ENCODE peak calls at places on chromosomes 16 and 17, in six cellular contexts. Y is brain microvascular endothelial cell, P is MM.1S, R is AG04450, L is GM12865, G is fibroblast of the aortic adventitia. S is an unnamed sample.

GRCh38 chr17:30290696-30291570 is 811 bp downstream of the BLMH start:
- DNase-seq in G (peak), L (peak), R (no peak), Y (peak), P (peak), S (no peak)

GRCh38 chr16:50451951-50452508 is 83.2 kb upstream of the BRD7 start:
- DNase-seq in P (no peak), Y (no peak), R (no peak), L (no peak), G (no peak), S (no peak)

GRCh38 chr16:28556914-28557320 is 3.2 kb downstream of the SGF29 start:
- DNase-seq in L (no peak), Y (no peak), R (no peak), G (no peak), P (no peak), S (no peak)

GRCh38 chr16:72066747-72067146 is 3.7 kb downstream of the HPR start:
- DNase-seq in G (peak), P (peak), R (peak), Y (peak), L (peak), S (no peak)

GRCh38 chr17:67891481-67892119 is 66.3 kb downstream of the BPTF start:
- DNase-seq in P (no peak), R (peak), Y (peak), L (no peak), G (peak), S (no peak)

GRCh38 chr17:50174444-50174843 is 8.6 kb downstream of the SGCA start:
- DNase-seq in P (no peak), L (no peak), Y (peak), G (no peak), R (no peak), S (no peak)

GRCh38 chr16:67943619-67944503 is at the start of gene LCAT:
- DNase-seq in P (no peak), R (no peak), Y (no peak), L (no peak), G (peak), S (peak)

GRCh38 chr16:71467810-71468209 is 5.8 kb upstream of the ZNF23 start:
- DNase-seq in P (peak), L (peak), G (peak), Y (no peak), R (no peak), S (peak)

GRCh38 chr16:29745853-29746345 is at the start of gene C16orf54:
- DNase-seq in Y (no peak), G (no peak), L (peak), R (no peak), P (peak), S (peak)

GRCh38 chr16:1048442-1049112 is 24.0 kb upstream of the SSTR5 start:
- DNase-seq in L (no peak), R (no peak), G (peak), Y (peak), P (no peak), S (no peak)

GRCh38 chr17:49362723-49363117 is 670 bp upstream of the ZNF652 start:
- DNase-seq in Y (no peak), P (no peak), R (no peak), G (no peak), L (no peak), S (no peak)

GRCh38 chr16:24013733-24014645 is 178.2 kb downstream of the PRKCB start:
- DNase-seq in Y (no peak), P (peak), G (no peak), R (no peak), L (peak), S (peak)

GRCh38 chr17:56806949-56807348 is 26.8 kb downstream of the C17orf67 start:
- DNase-seq in G (no peak), P (no peak), R (no peak), Y (no peak), L (no peak), S (no peak)

GRCh38 chr17:41689497-41690299 is 1.0 kb downstream of the EIF1 start:
- DNase-seq in G (peak), P (peak), L (peak), R (no peak), Y (peak), S (no peak)

GRCh38 chr16:85898521-85899442 is at the start of gene IRF8:
- DNase-seq in G (no peak), L (peak), R (no peak), Y (peak), P (no peak), S (peak)

GRCh38 chr16:85227262-85227923 is 115.1 kb upstream of the CIBAR2 start:
- DNase-seq in R (no peak), Y (no peak), P (no peak), G (no peak), L (peak), S (peak)

GRCh38 chr16:85751665-85752501 is 987 bp upstream of the C16orf74 start:
- DNase-seq in R (no peak), G (no peak), P (no peak), L (no peak), Y (no peak), S (peak)

GRCh38 chr17:66665194-66665593 is 169.7 kb upstream of the CACNG5 start:
- DNase-seq in L (no peak), Y (no peak), P (no peak), G (no peak), R (no peak), S (no peak)

GRCh38 chr17:32486091-32486700 is 597 bp upstream of the CDK5R1 start:
- DNase-seq in P (peak), L (peak), R (no peak), Y (no peak), G (peak), S (peak)

GRCh38 chr16:81448154-81449131 is 3.8 kb downstream of the CMIP start:
- DNase-seq in G (no peak), R (no peak), P (no peak), Y (no peak), L (no peak), S (no peak)

GRCh38 chr17:22512506-22512905 is 820.2 kb downstream of the KCNJ18 start:
- DNase-seq in L (no peak), R (no peak), G (no peak), P (no peak), Y (no peak), S (no peak)

GRCh38 chr16:55488306-55488705 is 9.3 kb downstream of the MMP2 start:
- DNase-seq in Y (no peak), R (no peak), G (no peak), L (no peak), P (no peak), S (no peak)
- H3K4me3 ChIP-seq in Y (no peak), R (no peak), G (no peak), L (no peak), P (no peak), S (no peak)

GRCh38 chr16:3020247-3020603 is at the start of gene TNFRSF12A:
- DNase-seq in R (no peak), L (peak), Y (peak), G (peak), P (peak), S (peak)

GRCh38 chr16:3020604-3021448 is 658 bp downstream of the TNFRSF12A start:
- DNase-seq in Y (peak), L (peak), R (peak), G (peak), P (peak), S (no peak)

GRCh38 chr16:3022208-3022696 is 1.5 kb downstream of the HCFC1R1 start:
- DNase-seq in G (peak), Y (peak), R (peak), P (no peak), L (no peak), S (no peak)

GRCh38 chr16:3022697-3023414 is 886 bp downstream of the HCFC1R1 start:
- DNase-seq in L (peak), P (peak), R (no peak), Y (peak), G (peak), S (no peak)

DNA sequence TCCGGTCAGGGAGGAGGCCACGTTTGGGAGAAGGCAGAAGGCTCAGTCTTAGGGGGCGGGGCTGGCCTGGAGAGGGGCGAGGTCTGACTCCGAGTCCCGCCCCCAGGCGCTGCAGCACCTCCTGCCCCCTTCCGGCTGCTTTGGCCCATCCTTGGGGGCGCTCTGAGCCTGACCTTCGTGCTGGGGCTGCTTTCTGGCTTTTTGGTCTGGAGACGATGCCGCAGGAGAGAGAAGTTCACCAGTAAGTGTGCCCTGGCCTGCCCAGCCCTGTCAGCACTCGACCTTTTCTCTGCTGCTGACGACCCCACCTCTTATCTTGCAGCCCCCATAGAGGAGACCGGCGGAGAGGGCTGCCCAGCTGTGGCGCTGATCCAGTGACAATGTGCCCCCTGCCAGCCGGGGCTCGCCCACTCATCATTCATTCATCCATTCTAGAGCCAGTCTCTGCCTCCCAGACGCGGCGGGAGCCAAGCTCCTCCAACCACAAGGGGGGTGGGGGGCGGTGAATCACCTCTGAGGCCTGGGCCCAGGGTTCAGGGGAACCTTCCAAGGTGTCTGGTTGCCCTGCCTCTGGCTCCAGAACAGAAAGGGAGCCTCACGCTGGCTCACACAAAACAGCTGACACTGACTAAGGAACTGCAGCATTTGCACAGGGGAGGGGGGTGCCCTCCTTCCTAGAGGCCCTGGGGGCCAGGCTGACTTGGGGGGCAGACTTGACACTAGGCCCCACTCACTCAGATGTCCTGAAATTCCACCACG is 1.5 kb downstream of the TNFRSF12A start:
- DNase-seq in P (no peak), G (peak), R (peak), Y (peak), L (peak), S (peak)
- TF ChIP-seq CTCF in P (no peak), G (peak), R (peak), Y (peak), L (peak), S (peak)

GRCh38 chr17:55484575-55484974 is 26.7 kb downstream of the SMIM36 start:
- DNase-seq in R (no peak), Y (no peak), P (no peak), L (no peak), G (no peak), S (no peak)

GRCh38 chr17:55482591-55483389 is 28.5 kb downstream of the SMIM36 start:
- DNase-seq in L (no peak), R (no peak), G (no peak), Y (no peak), P (no peak), S (no peak)

GRCh38 chr17:55492951-55493350 is 18.3 kb downstream of the SMIM36 start:
- DNase-seq in R (no peak), G (no peak), L (no peak), Y (no peak), P (no peak), S (no peak)

GRCh38 chr17:55487727-55488436 is 23.4 kb downstream of the SMIM36 start:
- DNase-seq in G (peak), R (no peak), Y (no peak), P (no peak), L (no peak), S (no peak)
- H3K4me3 ChIP-seq in G (no peak), R (no peak), Y (no peak), P (no peak), L (no peak), S (no peak)

GRCh38 chr17:75706042-75706728 is 15.1 kb upstream of the ITGB4 start:
- DNase-seq in R (no peak), P (no peak), Y (no peak), L (no peak), G (no peak), S (no peak)
- TF ChIP-seq CTCF in R (no peak), P (no peak), Y (no peak), L (no peak), G (no peak), S (peak)

GRCh38 chr16:53057658-53058057 is 2.9 kb downstream of the CHD9 start:
- DNase-seq in G (no peak), R (no peak), P (no peak), L (peak), Y (no peak), S (no peak)
- H3K4me3 ChIP-seq in G (no peak), R (no peak), P (no peak), L (no peak), Y (no peak), S (no peak)

DNA sequence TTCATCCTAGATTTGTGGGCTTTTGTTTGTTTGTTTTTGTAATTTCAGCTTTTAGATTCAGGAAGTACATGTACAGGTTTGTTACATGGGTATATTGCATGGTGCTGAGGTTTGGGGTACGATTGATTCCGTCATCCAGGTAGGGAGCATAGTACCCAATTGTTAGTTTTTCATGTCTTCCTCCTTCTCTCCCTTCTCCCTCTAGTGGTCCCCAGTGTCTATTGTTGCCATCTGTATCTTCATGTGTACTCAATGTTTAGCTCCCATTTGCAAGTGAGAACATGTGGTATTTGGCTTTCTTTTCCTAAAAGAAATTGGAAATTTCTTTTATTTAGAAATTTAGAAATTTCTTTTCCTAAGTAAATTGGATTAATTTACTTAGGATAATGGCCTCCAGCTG is 37.1 kb upstream of the BCAS3 start:
- DNase-seq in P (no peak), G (peak), Y (no peak), L (no peak), R (no peak), S (no peak)
- TF ChIP-seq CTCF in P (peak), G (peak), Y (peak), L (peak), R (peak), S (peak)

GRCh38 chr17:39621523-39622379 is 5.0 kb upstream of the PPP1R1B start:
- DNase-seq in R (peak), P (peak), L (peak), G (peak), Y (peak), S (peak)

GRCh38 chr17:39619786-39620101 is 7.0 kb upstream of the PPP1R1B start:
- DNase-seq in G (no peak), P (no peak), L (no peak), Y (no peak), R (no peak), S (no peak)

GRCh38 chr17:39624313-39624712 is 2.4 kb upstream of the PPP1R1B start:
- DNase-seq in Y (no peak), P (no peak), R (no peak), G (no peak), L (no peak), S (no peak)

GRCh38 chr17:39623356-39623950 is 3.3 kb upstream of the PPP1R1B start:
- DNase-seq in L (peak), P (peak), R (no peak), G (peak), Y (peak), S (peak)

DNA sequence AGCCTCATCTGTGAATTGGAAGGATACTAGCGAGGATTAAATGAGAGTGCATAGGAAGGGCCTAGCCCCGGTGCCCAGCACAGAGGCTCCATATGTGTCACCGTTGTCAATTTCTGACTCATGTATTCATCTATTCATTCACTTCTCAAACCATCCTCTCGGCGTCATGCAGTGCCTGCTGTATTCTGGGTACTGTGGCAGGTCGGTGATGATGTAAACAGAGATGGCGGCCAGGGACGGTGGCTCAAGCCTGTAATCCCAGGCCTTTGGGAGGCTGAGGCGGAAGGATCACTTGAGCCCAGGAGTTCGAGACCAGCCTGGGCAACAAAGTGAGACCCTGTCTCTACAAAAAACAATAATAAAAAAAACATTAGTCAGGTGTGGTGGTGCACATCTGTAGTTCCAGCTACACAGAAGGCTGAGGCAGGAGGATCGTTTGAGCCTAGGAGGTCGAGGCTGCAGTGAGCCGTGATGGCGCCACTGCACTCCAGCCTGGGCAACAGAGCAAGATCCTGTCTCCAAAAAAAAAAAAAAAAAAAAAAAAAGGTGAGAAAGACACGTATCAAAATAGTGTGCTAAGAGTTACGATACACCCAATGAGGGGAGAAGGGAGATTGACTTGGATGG is 4.3 kb upstream of the PPP1R1B start:
- DNase-seq in R (no peak), L (peak), Y (no peak), G (no peak), P (peak), S (no peak)
- H3K4me3 ChIP-seq in R (no peak), L (peak), Y (no peak), G (no peak), P (peak), S (peak)